ENCODE peak calls at places on chromosomes 5 and 9, in nine cellular contexts. A is G401; S is AG08396; F is WTC11; O is NCI-H2107; R is AG04450; B is CD8-positive, alpha-beta T cell; N is stimulated activated CD4-positive, alpha-beta T cell treated with anti-CD3 and anti-CD28 coated beads, Interleukin-1b, Interleukin-23, amount 100 ng/mL, for 24 hours; U is DMS153. M is an unnamed sample.
A peak's percentile ranks its signal among the peaks of the same experiment; 100 is the strongest.

GRCh38 chr9:81490605-81491331 is 198.6 kb downstream of the TLE1 start:
- DNase-seq in A (no peak), S (peak; percentile 53), F (no peak), O (no peak), R (no peak), B (no peak), N (no peak), U (no peak), M (peak; percentile 36)

GRCh38 chr5:89211836-89212235 is 328.9 kb upstream of the MEF2C start:
- DNase-seq in A (no peak), S (peak; percentile 57), F (no peak), O (no peak), R (peak; percentile 52), B (no peak), N (no peak), U (no peak), M (peak; percentile 66)

GRCh38 chr5:117943521-117943920 is 1044.8 kb downstream of the DTWD2 start:
- DNase-seq in A (no peak), S (no peak), F (no peak), O (no peak), R (no peak), B (no peak), N (no peak), U (no peak), M (peak; percentile 60)

GRCh38 chr5:150918613-150919012 is 13.8 kb upstream of the ZNF300 start:
- DNase-seq in A (no peak), S (peak; percentile 8), F (no peak), O (no peak), R (no peak), B (no peak), N (no peak), U (no peak), M (peak; percentile 14)

GRCh38 chr9:70101265-70101664 is 57.6 kb downstream of the MAMDC2 start:
- DNase-seq in A (no peak), S (peak; percentile 26), F (no peak), O (no peak), R (no peak), B (no peak), N (no peak), U (no peak), M (no peak)

GRCh38 chr9:129849901-129850300 is 14.6 kb downstream of the USP20 start:
- DNase-seq in A (no peak), S (no peak), F (no peak), O (no peak), R (no peak), B (no peak), N (no peak), U (no peak), M (no peak)

GRCh38 chr5:170752257-170753215 is 31.0 kb upstream of the GABRP start:
- DNase-seq in A (no peak), S (no peak), F (no peak), O (no peak), R (no peak), B (no peak), N (no peak), U (no peak), M (no peak)

GRCh38 chr5:65808261-65808741 is 86.3 kb downstream of the NLN start:
- DNase-seq in A (peak; percentile 81), S (no peak), F (no peak), O (no peak), R (no peak), B (no peak), N (no peak), U (no peak), M (no peak)

GRCh38 chr9:125969462-125969861 is 222.3 kb downstream of the PBX3 start:
- DNase-seq in A (no peak), S (no peak), F (no peak), O (no peak), R (no peak), B (no peak), N (no peak), U (no peak), M (no peak)

GRCh38 chr9:121717141-121717749 is 65.8 kb downstream of the DAB2IP start:
- DNase-seq in A (no peak), S (no peak), F (no peak), O (no peak), R (no peak), B (no peak), N (no peak), U (no peak), M (no peak)

GRCh38 chr9:21095561-21095960 is 17.8 kb upstream of the IFNB1 start:
- DNase-seq in A (no peak), S (no peak), F (no peak), O (no peak), R (no peak), B (no peak), N (no peak), U (no peak), M (no peak)

GRCh38 chr5:90518666-90519065 is 10.7 kb downstream of the LYSMD3 start:
- DNase-seq in A (no peak), S (peak; percentile 14), F (no peak), O (peak; percentile 12), R (no peak), B (no peak), N (no peak), U (peak; percentile 59), M (no peak)

GRCh38 chr9:133569891-133570651 is 35.6 kb downstream of the ADAMTSL2 start:
- DNase-seq in A (peak; percentile 81), S (no peak), F (peak; percentile 56), O (no peak), R (no peak), B (no peak), N (no peak), U (no peak), M (no peak)

GRCh38 chr9:21684831-21685362 is 117.5 kb upstream of the MTAP start:
- DNase-seq in A (no peak), S (no peak), F (no peak), O (no peak), R (no peak), B (no peak), N (no peak), U (peak; percentile 82), M (no peak)

GRCh38 chr5:145497041-145497440 is 338.1 kb downstream of the PRELID2 start:
- DNase-seq in A (no peak), S (no peak), F (no peak), O (no peak), R (no peak), B (no peak), N (no peak), U (no peak), M (no peak)

GRCh38 chr5:142795246-142795645 is 25.1 kb downstream of the ARHGAP26 start:
- DNase-seq in A (no peak), S (no peak), F (no peak), O (no peak), R (no peak), B (no peak), N (no peak), U (no peak), M (no peak)

GRCh38 chr5:76807296-76807695 is 11.5 kb upstream of the F2RL1 start:
- DNase-seq in A (no peak), S (peak; percentile 78), F (no peak), O (no peak), R (no peak), B (no peak), N (no peak), U (no peak), M (no peak)

GRCh38 chr5:5271606-5272321 is 131.6 kb downstream of the ADAMTS16 start:
- DNase-seq in A (peak; percentile 53), S (no peak), F (no peak), O (no peak), R (no peak), B (no peak), N (no peak), U (peak; percentile 84), M (no peak)

GRCh38 chr5:148924817-148925216 is 98.4 kb downstream of the ADRB2 start:
- DNase-seq in A (no peak), S (no peak), F (no peak), O (no peak), R (no peak), B (no peak), N (no peak), U (no peak), M (no peak)

GRCh38 chr5:176847726-176848290 is 37.4 kb downstream of the UNC5A start:
- DNase-seq in A (no peak), S (no peak), F (no peak), O (no peak), R (no peak), B (no peak), N (no peak), U (no peak), M (no peak)

GRCh38 chr9:120742951-120743416 is 28.7 kb upstream of the MEGF9 start:
- DNase-seq in A (peak; percentile 20), S (peak; percentile 73), F (no peak), O (no peak), R (no peak), B (no peak), N (no peak), U (peak; percentile 14), M (no peak)

GRCh38 chr9:122468735-122469134 is 9.0 kb downstream of the OR1J1 start:
- DNase-seq in A (no peak), S (peak; percentile 61), F (no peak), O (no peak), R (peak; percentile 38), B (no peak), N (no peak), U (no peak), M (peak; percentile 93)

GRCh38 chr5:65062684-65063083 is 294.0 kb downstream of the CWC27 start:
- DNase-seq in A (no peak), S (peak; percentile 64), F (no peak), O (no peak), R (peak; percentile 50), B (no peak), N (no peak), U (no peak), M (peak; percentile 68)

GRCh38 chr5:56175465-56175864 is 57.7 kb downstream of the ANKRD55 start:
- DNase-seq in A (no peak), S (peak; percentile 53), F (no peak), O (no peak), R (no peak), B (no peak), N (no peak), U (no peak), M (peak; percentile 45)

GRCh38 chr5:172133359-172134029 is 54.5 kb downstream of the STK10 start:
- DNase-seq in A (no peak), S (peak; percentile 84), F (no peak), O (no peak), R (peak; percentile 37), B (peak; percentile 21), N (peak; percentile 28), U (no peak), M (peak; percentile 84)

GRCh38 chr5:106940986-106941385 is 729.8 kb downstream of the EFNA5 start:
- DNase-seq in A (no peak), S (no peak), F (no peak), O (no peak), R (no peak), B (no peak), N (no peak), U (no peak), M (no peak)

GRCh38 chr5:145939532-145940065 is 3.2 kb downstream of the SH3RF2 start:
- DNase-seq in A (no peak), S (no peak), F (no peak), O (no peak), R (no peak), B (no peak), N (no peak), U (no peak), M (no peak)

GRCh38 chr9:101443358-101443757 is 7.8 kb upstream of the ALDOB start:
- DNase-seq in A (peak; percentile 99), S (no peak), F (no peak), O (peak; percentile 62), R (no peak), B (no peak), N (no peak), U (no peak), M (no peak)

GRCh38 chr5:135491552-135492318 is 39.6 kb upstream of the TIFAB start:
- DNase-seq in A (no peak), S (no peak), F (peak; percentile 60), O (peak; percentile 74), R (no peak), B (no peak), N (no peak), U (peak; percentile 81), M (no peak)